ENCODE peak calls at places on chromosomes 7 and 10, in ten cellular contexts. A is NCI-H1092; Q is fibroblast of the aortic adventitia; X is activated CD8-positive, alpha-beta memory T cell treated with anti-CD3 and anti-CD28 coated beads, Interleukin-2, amount 50 U/mL, for 48 hours; K is HuH-7.5; D is activated T-helper 1 cell treated with Interleukin-2 at 50 U/mL for 16 hours; Y is activated T-cell treated with anti-CD3 and anti-CD28 coated beads, Interleukin-2, amount 50 U/mL, for 4 hours; O is dermis microvascular lymphatic vessel endothelial cell; G is vagina; E is RPMI7951. R is an unnamed sample.

GRCh38 chr7:135857519-135858274 is 109.1 kb upstream of the FAM180A start:
- DNase-seq in O (no peak), Y (no peak), G (no peak), K (no peak), X (no peak), A (no peak), D (no peak), E (no peak), Q (no peak), R (no peak)

GRCh38 chr10:13984647-13985155 is 346.0 kb downstream of the FRMD4A start:
- DNase-seq in Y (no peak), O (peak), A (no peak), D (no peak), Q (peak), G (no peak), X (no peak), E (peak), K (no peak), R (no peak)

GRCh38 chr10:77553966-77554365 is 83.6 kb downstream of the KCNMA1 start:
- DNase-seq in E (peak), X (no peak), O (no peak), G (no peak), Q (no peak), D (no peak), A (no peak), K (no peak), Y (no peak), R (no peak)

GRCh38 chr7:99876933-99877332 is at the start of gene OR2AE1:
- DNase-seq in Q (no peak), X (no peak), D (no peak), G (no peak), K (no peak), A (no peak), Y (no peak), O (no peak), E (no peak), R (no peak)

GRCh38 chr7:108049962-108050361 is 47.0 kb upstream of the LAMB1 start:
- DNase-seq in K (no peak), Y (no peak), G (no peak), O (no peak), D (no peak), X (no peak), A (no peak), E (no peak), Q (no peak), R (no peak)

GRCh38 chr7:76262683-76263402 is 39.6 kb upstream of the HSPB1 start:
- DNase-seq in Q (peak), E (peak), K (peak), D (no peak), O (peak), Y (no peak), G (no peak), A (peak), X (no peak), R (peak)

GRCh38 chr7:17155529-17155928 is 142.9 kb upstream of the AHR start:
- DNase-seq in Y (no peak), D (no peak), E (no peak), Q (no peak), A (no peak), G (no peak), K (no peak), O (no peak), X (no peak), R (no peak)

GRCh38 chr10:32189400-32190084 is 133.3 kb upstream of the KIF5B start:
- DNase-seq in E (peak), Y (no peak), O (no peak), X (no peak), K (no peak), G (no peak), D (no peak), A (no peak), Q (peak), R (no peak)

GRCh38 chr10:104109908-104110662 is 11.9 kb upstream of the SFR1 start:
- DNase-seq in G (no peak), X (no peak), Y (no peak), A (no peak), K (no peak), O (no peak), D (no peak), E (peak), Q (peak), R (peak)

GRCh38 chr10:124394583-124394982 is 24.1 kb downstream of the OAT start:
- DNase-seq in Q (no peak), G (no peak), E (peak), K (no peak), Y (no peak), D (no peak), A (no peak), O (no peak), X (no peak), R (no peak)

GRCh38 chr7:103679156-103680132 is 233.4 kb upstream of the SLC26A5 start:
- DNase-seq in E (peak), X (no peak), O (no peak), K (no peak), G (no peak), D (no peak), A (no peak), Y (no peak), Q (peak), R (no peak)